ENCODE peak calls at places on chromosomes 4 and X, in four cellular contexts. G is GM12892, D is SK-N-SH, H is HepG2. O is an unnamed sample.
A peak's percentile ranks its signal among the peaks of the same experiment; 100 is the strongest.

GRCh38 chr4:144970597-144970996 is 127.4 kb downstream of the ANAPC10 start:
- DNase-seq in H (no peak), G (no peak), D (no peak), O (no peak)

GRCh38 chr4:127685292-127685691 is 44.9 kb upstream of the SLC25A31 start:
- DNase-seq in D (no peak), H (peak; percentile 15), G (no peak), O (no peak)

GRCh38 chrX:50762578-50762977 is 51.4 kb downstream of the SHROOM4 start:
- DNase-seq in D (no peak), G (no peak), H (no peak), O (no peak)

GRCh38 chr4:2251073-2251794 is 9.3 kb upstream of the HAUS3 start:
- DNase-seq in H (no peak), G (peak; percentile 9), D (peak; percentile 28), O (peak; percentile 16)

GRCh38 chr4:2831611-2832308 is 11.9 kb upstream of the ADD1 start:
- DNase-seq in G (peak; percentile 21), H (no peak), D (peak; percentile 23), O (peak; percentile 11)

GRCh38 chrX:46407753-46408130 is 137.5 kb downstream of the ZNF674 start:
- DNase-seq in D (no peak), H (no peak), G (no peak), O (no peak)

GRCh38 chrX:25968920-25969319 is 169.2 kb upstream of the MAGEB18 start:
- DNase-seq in H (peak; percentile 0), G (peak; percentile 1), D (peak; percentile 35), O (no peak)

GRCh38 chr4:183588169-183588675 is 70.8 kb downstream of the RWDD4 start:
- DNase-seq in G (no peak), D (no peak), H (no peak), O (no peak)

GRCh38 chr4:82754546-82755165 is 43.9 kb downstream of the SCD5 start:
- DNase-seq in H (no peak), G (no peak), D (no peak), O (no peak)

GRCh38 chr4:79042079-79042674 is 102.9 kb upstream of the PAQR3 start:
- DNase-seq in G (no peak), D (peak; percentile 46), H (peak; percentile 3), O (no peak)

GRCh38 chrX:109830157-109830703 is 97.2 kb upstream of the ACSL4 start:
- DNase-seq in G (no peak), H (peak; percentile 52), D (no peak), O (no peak)
- TF ChIP-seq TAF1 in G (no peak), H (no peak), D (no peak), O (no peak)

GRCh38 chr4:56506110-56506705 is 617 bp downstream of the ARL9 start:
- DNase-seq in H (no peak), D (peak; percentile 10), G (no peak), O (no peak)
- TF ChIP-seq TAF1 in H (no peak), D (no peak), G (no peak), O (no peak)

GRCh38 chr4:188942606-188943005 is 803.4 kb downstream of the TRIML1 start:
- DNase-seq in D (no peak), G (no peak), H (no peak), O (no peak)
- TF ChIP-seq TAF1 in D (no peak), G (no peak), H (no peak), O (no peak)

GRCh38 chrX:131830400-131831184 is 192.5 kb upstream of the STK26 start:
- DNase-seq in H (peak; percentile 92), D (peak; percentile 56), G (no peak), O (no peak)
- TF ChIP-seq TAF1 in H (peak; percentile 36), D (no peak), G (peak; percentile 22), O (peak; percentile 40)

DNA sequence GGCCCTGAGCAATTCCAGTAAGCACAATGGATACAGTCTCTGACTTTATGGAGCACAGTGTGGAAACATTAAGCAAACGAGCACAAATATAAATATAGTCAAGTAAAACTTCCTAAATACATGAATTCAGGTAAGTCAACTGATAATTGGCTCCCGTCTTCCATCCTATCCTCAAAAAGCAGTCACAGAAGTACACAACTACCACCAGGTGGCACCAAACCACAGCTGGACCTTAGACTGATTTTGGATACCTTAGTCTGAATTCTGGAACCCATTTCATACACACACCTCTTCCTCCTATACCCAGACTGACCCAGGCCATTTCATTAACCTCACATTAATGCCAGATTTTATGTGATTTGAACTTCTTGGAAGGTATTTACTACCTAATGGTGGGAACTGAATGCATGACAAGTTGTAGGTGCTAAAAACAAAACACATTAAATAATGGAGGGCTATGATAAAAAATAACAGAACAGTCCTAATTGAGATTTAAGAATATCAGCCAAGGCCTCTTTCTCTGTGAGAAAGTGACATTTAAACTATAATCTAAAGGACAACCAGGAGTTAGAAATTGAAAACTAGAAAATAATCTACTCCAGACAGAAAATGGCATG is 77.5 kb downstream of the ELF2 start:
- DNase-seq in D (peak; percentile 76), G (peak; percentile 44), H (peak; percentile 82), O (peak; percentile 37)
- TF ChIP-seq TAF1 in D (no peak), G (no peak), H (no peak), O (no peak)